ENCODE peak calls at places on chromosomes 6 and 20, in five cellular contexts. One of them, this sample, is unnamed.
A peak's percentile ranks its signal among the peaks of the same experiment; 100 is the strongest.

GRCh38 chr6:3531481-3531880 is 74.6 kb upstream of the SLC22A23 start:
- DNase-seq in ovary: no peak
- DNase-seq in heart left ventricle: no peak
- DNase-seq in suprapubic skin: no peak
- DNase-seq in endothelial cell of umbilical vein: no peak
- DNase-seq in this sample: no peak

GRCh38 chr6:109794201-109794926 is 103.3 kb downstream of the FIG4 start:
- DNase-seq in ovary: no peak
- DNase-seq in heart left ventricle: no peak
- DNase-seq in suprapubic skin: no peak
- DNase-seq in endothelial cell of umbilical vein: peak; percentile 74
- DNase-seq in this sample: no peak

GRCh38 chr6:119445666-119446622 is 96.4 kb upstream of the MAN1A1 start:
- DNase-seq in ovary: no peak
- DNase-seq in heart left ventricle: no peak
- DNase-seq in suprapubic skin: no peak
- DNase-seq in endothelial cell of umbilical vein: no peak
- DNase-seq in this sample: no peak

GRCh38 chr6:142746524-142746923 is 198.5 kb downstream of the HIVEP2 start:
- DNase-seq in ovary: no peak
- DNase-seq in heart left ventricle: no peak
- DNase-seq in suprapubic skin: no peak
- DNase-seq in endothelial cell of umbilical vein: peak; percentile 55
- DNase-seq in this sample: no peak

GRCh38 chr6:166259296-166259977 is 48.8 kb downstream of the PRR18 start:
- DNase-seq in ovary: no peak
- DNase-seq in heart left ventricle: no peak
- DNase-seq in suprapubic skin: no peak
- DNase-seq in endothelial cell of umbilical vein: no peak
- DNase-seq in this sample: no peak

GRCh38 chr6:141726158-141726557 is 406.6 kb upstream of the GJE1 start:
- DNase-seq in ovary: no peak
- DNase-seq in heart left ventricle: no peak
- DNase-seq in suprapubic skin: no peak
- DNase-seq in endothelial cell of umbilical vein: peak; percentile 31
- DNase-seq in this sample: no peak

GRCh38 chr6:158086054-158086705 is 81.9 kb downstream of the SERAC1 start:
- DNase-seq in ovary: no peak
- DNase-seq in heart left ventricle: no peak
- DNase-seq in suprapubic skin: no peak
- DNase-seq in endothelial cell of umbilical vein: no peak
- DNase-seq in this sample: no peak

GRCh38 chr6:47446974-47447373 is 30.6 kb upstream of the CD2AP start:
- DNase-seq in ovary: no peak
- DNase-seq in heart left ventricle: no peak
- DNase-seq in suprapubic skin: no peak
- DNase-seq in endothelial cell of umbilical vein: peak; percentile 49
- DNase-seq in this sample: no peak

GRCh38 chr20:53884859-53885654 is 185.3 kb downstream of the BCAS1 start:
- DNase-seq in ovary: no peak
- DNase-seq in heart left ventricle: no peak
- DNase-seq in suprapubic skin: no peak
- DNase-seq in endothelial cell of umbilical vein: no peak
- DNase-seq in this sample: no peak

GRCh38 chr6:165819394-165819793 is 156.4 kb upstream of the PDE10A start:
- DNase-seq in ovary: no peak
- DNase-seq in heart left ventricle: no peak
- DNase-seq in suprapubic skin: no peak
- DNase-seq in endothelial cell of umbilical vein: no peak
- DNase-seq in this sample: no peak

GRCh38 chr6:70666726-70667125 is 957 bp upstream of the SMAP1 start:
- DNase-seq in ovary: no peak
- DNase-seq in heart left ventricle: no peak
- DNase-seq in suprapubic skin: no peak
- DNase-seq in endothelial cell of umbilical vein: no peak
- DNase-seq in this sample: no peak

GRCh38 chr6:117536317-117536716 is 53.8 kb downstream of the DCBLD1 start:
- DNase-seq in ovary: no peak
- DNase-seq in heart left ventricle: no peak
- DNase-seq in suprapubic skin: no peak
- DNase-seq in endothelial cell of umbilical vein: no peak
- DNase-seq in this sample: no peak

GRCh38 chr6:22017272-22017671 is 279.6 kb downstream of the PRL start:
- DNase-seq in ovary: no peak
- DNase-seq in heart left ventricle: no peak
- DNase-seq in suprapubic skin: no peak
- DNase-seq in endothelial cell of umbilical vein: no peak
- DNase-seq in this sample: no peak

GRCh38 chr6:109105681-109106080 is 10.4 kb downstream of the CEP57L1 start:
- DNase-seq in ovary: no peak
- DNase-seq in heart left ventricle: no peak
- DNase-seq in suprapubic skin: no peak
- DNase-seq in endothelial cell of umbilical vein: no peak
- DNase-seq in this sample: no peak

GRCh38 chr6:48135352-48136084 is 24.5 kb upstream of the PTCHD4 start:
- DNase-seq in ovary: no peak
- DNase-seq in heart left ventricle: no peak
- DNase-seq in suprapubic skin: no peak
- DNase-seq in endothelial cell of umbilical vein: no peak
- DNase-seq in this sample: no peak

GRCh38 chr20:53805895-53806384 is 212.3 kb upstream of the ZNF217 start:
- DNase-seq in ovary: no peak
- DNase-seq in heart left ventricle: no peak
- DNase-seq in suprapubic skin: no peak
- DNase-seq in endothelial cell of umbilical vein: peak; percentile 64
- DNase-seq in this sample: no peak

GRCh38 chr6:102381203-102381602 is 987.7 kb downstream of the GRIK2 start:
- DNase-seq in ovary: no peak
- DNase-seq in heart left ventricle: no peak
- DNase-seq in suprapubic skin: no peak
- DNase-seq in endothelial cell of umbilical vein: no peak
- DNase-seq in this sample: no peak

GRCh38 chr20:11687546-11688292 is 230.0 kb upstream of the BTBD3 start:
- DNase-seq in ovary: no peak
- DNase-seq in heart left ventricle: no peak
- DNase-seq in suprapubic skin: no peak
- DNase-seq in endothelial cell of umbilical vein: no peak
- DNase-seq in this sample: no peak

GRCh38 chr6:133918208-133918930 is 29.5 kb downstream of the TCF21 start:
- DNase-seq in ovary: no peak
- DNase-seq in heart left ventricle: no peak
- DNase-seq in suprapubic skin: no peak
- DNase-seq in endothelial cell of umbilical vein: no peak
- DNase-seq in this sample: no peak

GRCh38 chr20:10487354-10488115 is 52.4 kb downstream of the SLX4IP start:
- DNase-seq in ovary: no peak
- DNase-seq in heart left ventricle: no peak
- DNase-seq in suprapubic skin: no peak
- DNase-seq in endothelial cell of umbilical vein: no peak
- DNase-seq in this sample: no peak

GRCh38 chr6:122042380-122042779 is 357.1 kb upstream of the HSF2 start:
- DNase-seq in ovary: no peak
- DNase-seq in heart left ventricle: no peak
- DNase-seq in suprapubic skin: no peak
- DNase-seq in endothelial cell of umbilical vein: no peak
- DNase-seq in this sample: no peak

GRCh38 chr20:40652426-40652825 is 36.6 kb downstream of the MAFB start:
- DNase-seq in ovary: no peak
- DNase-seq in heart left ventricle: no peak
- DNase-seq in suprapubic skin: no peak
- DNase-seq in endothelial cell of umbilical vein: no peak
- DNase-seq in this sample: no peak

GRCh38 chr20:33649201-33649631 is 12.9 kb upstream of the C20orf144 start:
- DNase-seq in ovary: peak; percentile 69
- DNase-seq in heart left ventricle: no peak
- DNase-seq in suprapubic skin: no peak
- DNase-seq in endothelial cell of umbilical vein: no peak
- DNase-seq in this sample: peak; percentile 71

GRCh38 chr6:108187519-108187918 is 21.7 kb downstream of the NR2E1 start:
- DNase-seq in ovary: no peak
- DNase-seq in heart left ventricle: no peak
- DNase-seq in suprapubic skin: no peak
- DNase-seq in endothelial cell of umbilical vein: no peak
- DNase-seq in this sample: no peak

GRCh38 chr6:52176550-52176949 is 9.6 kb upstream of the IL17A start:
- DNase-seq in ovary: no peak
- DNase-seq in heart left ventricle: no peak
- DNase-seq in suprapubic skin: no peak
- DNase-seq in endothelial cell of umbilical vein: no peak
- DNase-seq in this sample: no peak

GRCh38 chr6:159899994-159900745 is 9.4 kb downstream of the MAS1 start:
- DNase-seq in ovary: no peak
- DNase-seq in heart left ventricle: no peak
- DNase-seq in suprapubic skin: no peak
- DNase-seq in endothelial cell of umbilical vein: no peak
- DNase-seq in this sample: no peak

GRCh38 chr20:16966276-16966880 is 218.2 kb downstream of the OTOR start:
- DNase-seq in ovary: no peak
- DNase-seq in heart left ventricle: no peak
- DNase-seq in suprapubic skin: no peak
- DNase-seq in endothelial cell of umbilical vein: no peak
- DNase-seq in this sample: no peak

GRCh38 chr20:61246269-61246668 is 5.8 kb upstream of the CDH4 start:
- DNase-seq in ovary: no peak
- DNase-seq in heart left ventricle: no peak
- DNase-seq in suprapubic skin: no peak
- DNase-seq in endothelial cell of umbilical vein: no peak
- DNase-seq in this sample: no peak

DNA sequence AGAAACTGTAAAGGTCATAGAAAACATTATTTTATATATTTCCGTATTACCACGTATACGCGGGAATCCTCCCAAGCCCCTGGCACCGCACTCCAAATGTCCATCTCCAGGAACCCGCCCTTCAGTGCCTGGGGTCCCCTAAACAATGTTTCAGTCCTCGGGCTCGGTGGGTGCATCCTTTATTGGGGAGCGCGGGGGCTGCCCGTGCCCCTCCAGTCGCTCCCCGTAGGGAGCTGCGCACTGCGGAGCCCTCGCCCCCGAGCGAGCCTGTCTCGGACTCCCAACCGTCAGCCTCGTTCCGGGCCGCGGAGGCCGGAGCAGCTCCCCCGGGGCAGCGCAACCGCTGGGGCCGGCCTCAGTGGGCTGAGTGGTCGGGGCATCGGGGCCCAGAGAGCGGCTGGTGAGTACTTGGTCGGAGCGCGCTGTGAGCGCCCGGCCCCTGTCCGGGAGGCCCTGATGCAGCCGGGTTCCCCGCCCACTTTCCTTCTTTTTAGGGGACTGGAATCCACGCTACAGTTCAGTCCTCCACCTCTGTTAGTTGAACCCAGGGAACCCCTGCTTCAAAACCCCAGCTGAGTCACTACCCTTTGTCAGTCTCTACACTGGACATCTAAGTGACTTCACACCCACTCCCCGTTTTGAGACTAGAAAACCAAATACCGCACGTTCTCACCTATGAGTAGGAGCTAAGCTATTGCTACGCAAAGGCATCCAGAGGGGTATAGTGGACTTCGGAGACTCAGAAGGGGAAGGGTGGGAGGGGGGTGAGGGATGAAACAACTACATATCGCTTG is at the start of gene DNAH8:
- DNase-seq in ovary: no peak
- DNase-seq in heart left ventricle: no peak
- DNase-seq in suprapubic skin: no peak
- DNase-seq in endothelial cell of umbilical vein: no peak
- DNase-seq in this sample: no peak
- H3K4me3 ChIP-seq in ovary: peak within 1 kb of the TSS; percentile 2
- H3K4me3 ChIP-seq in heart left ventricle: peak within 1 kb of the TSS; percentile 36
- H3K4me3 ChIP-seq in suprapubic skin: peak within 1 kb of the TSS; percentile 40
- H3K4me3 ChIP-seq in endothelial cell of umbilical vein: peak within 1 kb of the TSS; percentile 45
- H3K4me3 ChIP-seq in this sample: peak within 1 kb of the TSS; percentile 43

GRCh38 chr6:130206474-130206873 is 16.3 kb downstream of the SAMD3 start:
- DNase-seq in ovary: no peak
- DNase-seq in heart left ventricle: no peak
- DNase-seq in suprapubic skin: no peak
- DNase-seq in endothelial cell of umbilical vein: no peak
- DNase-seq in this sample: no peak
- TF ChIP-seq POLR2A in ovary: no peak
- TF ChIP-seq POLR2A in heart left ventricle: no peak
- TF ChIP-seq POLR2A in suprapubic skin: no peak
- TF ChIP-seq POLR2A in endothelial cell of umbilical vein: no peak
- TF ChIP-seq POLR2A in this sample: no peak

GRCh38 chr6:168240147-168240546 is 79.4 kb downstream of the DACT2 start:
- DNase-seq in ovary: no peak
- DNase-seq in heart left ventricle: no peak
- DNase-seq in suprapubic skin: no peak
- DNase-seq in endothelial cell of umbilical vein: no peak
- DNase-seq in this sample: no peak

GRCh38 chr6:168242111-168242510 is 77.5 kb downstream of the DACT2 start:
- DNase-seq in ovary: no peak
- DNase-seq in heart left ventricle: no peak
- DNase-seq in suprapubic skin: no peak
- DNase-seq in endothelial cell of umbilical vein: no peak
- DNase-seq in this sample: no peak

GRCh38 chr6:168242655-168243225 is 76.8 kb downstream of the DACT2 start:
- DNase-seq in ovary: no peak
- DNase-seq in heart left ventricle: no peak
- DNase-seq in suprapubic skin: no peak
- DNase-seq in endothelial cell of umbilical vein: no peak
- DNase-seq in this sample: no peak

GRCh38 chr6:168239374-168239773 is 80.2 kb downstream of the DACT2 start:
- DNase-seq in ovary: no peak
- DNase-seq in heart left ventricle: no peak
- DNase-seq in suprapubic skin: no peak
- DNase-seq in endothelial cell of umbilical vein: no peak
- DNase-seq in this sample: no peak

DNA sequence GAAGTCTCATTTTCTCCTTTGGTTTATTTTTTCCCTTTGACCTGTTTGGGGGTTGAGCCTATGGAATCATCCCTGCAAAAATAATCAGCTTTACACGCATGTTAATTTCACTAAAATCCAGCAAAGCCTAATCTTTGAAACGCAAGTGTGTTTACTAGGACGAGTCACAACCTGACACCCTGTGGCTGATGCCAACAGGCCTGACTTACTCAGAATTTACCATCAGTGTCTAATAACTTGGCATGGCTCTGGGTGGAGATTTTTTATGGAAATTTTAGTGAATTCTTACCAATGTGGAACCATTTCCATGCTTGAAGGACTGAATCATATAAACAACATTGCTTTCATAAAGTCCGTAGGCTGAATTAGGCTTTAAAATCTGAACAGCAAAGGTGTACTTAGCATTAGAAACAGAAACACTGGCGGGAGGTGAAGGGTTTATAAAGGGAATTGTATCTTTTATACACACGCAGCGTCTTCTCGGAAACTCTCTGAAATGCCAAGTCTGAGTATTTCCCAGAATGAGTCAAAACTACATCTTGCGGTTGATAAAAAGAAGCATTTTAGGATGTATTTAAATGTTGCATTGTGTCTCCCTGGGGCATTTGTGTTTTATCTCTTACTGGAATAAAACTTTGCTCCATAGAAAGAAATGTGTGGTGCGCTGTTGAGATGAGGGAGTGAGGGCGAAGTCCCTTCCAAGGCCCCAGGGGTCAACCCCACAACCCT is 81.3 kb downstream of the DACT2 start:
- DNase-seq in ovary: no peak
- DNase-seq in heart left ventricle: no peak
- DNase-seq in suprapubic skin: no peak
- DNase-seq in endothelial cell of umbilical vein: no peak
- DNase-seq in this sample: no peak
- H3K4me1 ChIP-seq in ovary: peaks cover 2% of the 10 kb centered on the region
- H3K4me1 ChIP-seq in heart left ventricle: peaks cover 9% of the 10 kb centered on the region
- H3K4me1 ChIP-seq in suprapubic skin: peaks cover 10% of the 10 kb centered on the region
- H3K4me1 ChIP-seq in endothelial cell of umbilical vein: no peaks in the 10 kb centered on the region
- H3K4me1 ChIP-seq in this sample: no peaks in the 10 kb centered on the region

GRCh38 chr20:14148042-14148441 is 152.7 kb downstream of the MACROD2 start:
- DNase-seq in ovary: no peak
- DNase-seq in heart left ventricle: no peak
- DNase-seq in suprapubic skin: no peak
- DNase-seq in endothelial cell of umbilical vein: no peak
- DNase-seq in this sample: no peak
- H3K4me3 ChIP-seq in ovary: no peak overlapping the region
- H3K4me3 ChIP-seq in heart left ventricle: no peak overlapping the region
- H3K4me3 ChIP-seq in suprapubic skin: no peak overlapping the region
- H3K4me3 ChIP-seq in endothelial cell of umbilical vein: no peak overlapping the region
- H3K4me3 ChIP-seq in this sample: no peak overlapping the region

This sample was measured in stomach.